ENCODE peak calls at places on chromosome 3, in six cellular contexts. F, L, I, R, W and Z are unnamed samples.
A peak's percentile ranks its signal among the peaks of the same experiment; 100 is the strongest.

GRCh38 chr3:181715601-181716340 is 4.0 kb downstream of the SOX2 start:
- DNase-seq in R (no peak), I (no peak), F (no peak), W (no peak), L (no peak), Z (no peak)

GRCh38 chr3:117887896-117888295 is 1146.8 kb downstream of the IGSF11 start:
- DNase-seq in R (no peak), I (peak; percentile 67), L (no peak), W (no peak), F (no peak), Z (no peak)

GRCh38 chr3:117523407-117523806 is 813.8 kb downstream of the TUSC7 start:
- DNase-seq in L (no peak), I (no peak), F (no peak), R (no peak), W (no peak), Z (no peak)

GRCh38 chr3:127986803-127987202 is 65.4 kb upstream of the SEC61A1 start:
- DNase-seq in L (no peak), W (no peak), R (peak; percentile 71), F (no peak), I (no peak), Z (no peak)

GRCh38 chr3:179927191-179927590 is 109.5 kb downstream of the PEX5L start:
- DNase-seq in L (no peak), R (no peak), W (no peak), I (no peak), F (no peak), Z (no peak)

GRCh38 chr3:23968467-23969184 is 23.5 kb downstream of the NR1D2 start:
- DNase-seq in L (no peak), R (no peak), W (no peak), I (peak; percentile 51), F (no peak), Z (no peak)

GRCh38 chr3:139762307-139762706 is 84.5 kb upstream of the NMNAT3 start:
- DNase-seq in R (no peak), L (no peak), I (no peak), W (no peak), F (no peak), Z (no peak)

GRCh38 chr3:150264560-150264959 is 143.5 kb upstream of the TSC22D2 start:
- DNase-seq in R (no peak), F (no peak), L (no peak), W (no peak), I (no peak), Z (no peak)

GRCh38 chr3:11452988-11453847 is 181.0 kb downstream of the ATG7 start:
- DNase-seq in W (no peak), R (peak; percentile 30), I (peak; percentile 81), L (peak; percentile 56), F (no peak), Z (no peak)

GRCh38 chr3:162586591-162586990 is 1090.0 kb downstream of the OTOL1 start:
- DNase-seq in R (no peak), I (peak; percentile 57), W (no peak), F (no peak), L (no peak), Z (no peak)

GRCh38 chr3:143302638-143303171 is 183.1 kb downstream of the CHST2 start:
- DNase-seq in L (peak; percentile 75), R (peak; percentile 74), I (peak; percentile 74), W (no peak), F (peak; percentile 88), Z (no peak)

GRCh38 chr3:185401319-185401955 is 38.5 kb downstream of the MAP3K13 start:
- DNase-seq in R (no peak), I (peak; percentile 57), F (no peak), W (no peak), L (no peak), Z (no peak)

GRCh38 chr3:148642616-148643015 is 55.1 kb upstream of the AGTR1 start:
- DNase-seq in W (no peak), L (no peak), R (no peak), F (no peak), I (peak; percentile 68), Z (no peak)

GRCh38 chr3:127100459-127101410 is 92.2 kb upstream of the PRR23E start:
- DNase-seq in I (no peak), R (no peak), L (no peak), F (no peak), W (no peak), Z (no peak)

GRCh38 chr3:134279466-134279865 is 28.8 kb upstream of the RYK start:
- DNase-seq in L (no peak), W (no peak), I (no peak), R (no peak), F (no peak), Z (no peak)

GRCh38 chr3:69212411-69213160 is 90.2 kb upstream of the LMOD3 start:
- DNase-seq in R (no peak), W (no peak), F (no peak), I (peak; percentile 62), L (no peak), Z (no peak)

GRCh38 chr3:140198242-140198641 is 263.3 kb downstream of the CLSTN2 start:
- DNase-seq in F (no peak), W (no peak), I (no peak), L (no peak), R (no peak), Z (no peak)

GRCh38 chr3:191348098-191348497 is 17.8 kb upstream of the UTS2B start:
- DNase-seq in I (no peak), F (no peak), R (no peak), W (no peak), L (no peak), Z (no peak)

GRCh38 chr3:191353022-191353777 is 22.9 kb upstream of the UTS2B start:
- DNase-seq in I (no peak), W (no peak), R (no peak), L (no peak), F (no peak), Z (no peak)

GRCh38 chr3:191352014-191352413 is 21.7 kb upstream of the UTS2B start:
- DNase-seq in I (no peak), W (no peak), L (no peak), F (no peak), R (no peak), Z (no peak)

GRCh38 chr3:191355406-191355805 is 25.1 kb upstream of the UTS2B start:
- DNase-seq in F (no peak), L (no peak), R (no peak), W (no peak), I (no peak), Z (no peak)

GRCh38 chr3:191350389-191351090 is 20.2 kb upstream of the UTS2B start:
- DNase-seq in L (no peak), F (no peak), W (no peak), R (no peak), I (peak; percentile 36), Z (no peak)
- H3K27ac ChIP-seq in L (no peak overlapping the region), F (peak overlapping the region; percentile 5), W (no peak overlapping the region), R (no peak overlapping the region), I (peak overlapping the region; percentile 61), Z (peak overlapping the region; percentile 45)

GRCh38 chr3:14416453-14416852 is 14.0 kb downstream of the SLC6A6 start:
- DNase-seq in L (no peak), W (no peak), R (no peak), I (no peak), F (no peak), Z (no peak)
- H3K27ac ChIP-seq in L (no peak overlapping the region), W (no peak overlapping the region), R (no peak overlapping the region), I (no peak overlapping the region), F (no peak overlapping the region), Z (no peak overlapping the region)

GRCh38 chr3:53005854-53006513 is 39.9 kb downstream of the SFMBT1 start:
- DNase-seq in R (no peak), F (no peak), I (no peak), L (no peak), W (no peak), Z (no peak)

GRCh38 chr3:53008932-53009331 is 36.9 kb downstream of the SFMBT1 start:
- DNase-seq in I (no peak), R (no peak), L (no peak), F (no peak), W (no peak), Z (no peak)

GRCh38 chr3:53016236-53016635 is 29.6 kb downstream of the SFMBT1 start:
- DNase-seq in I (peak; percentile 28), R (no peak), W (no peak), F (no peak), L (no peak), Z (no peak)

GRCh38 chr3:53009826-53010539 is 35.9 kb downstream of the SFMBT1 start:
- DNase-seq in I (no peak), R (no peak), F (no peak), L (no peak), W (no peak), Z (no peak)

DNA sequence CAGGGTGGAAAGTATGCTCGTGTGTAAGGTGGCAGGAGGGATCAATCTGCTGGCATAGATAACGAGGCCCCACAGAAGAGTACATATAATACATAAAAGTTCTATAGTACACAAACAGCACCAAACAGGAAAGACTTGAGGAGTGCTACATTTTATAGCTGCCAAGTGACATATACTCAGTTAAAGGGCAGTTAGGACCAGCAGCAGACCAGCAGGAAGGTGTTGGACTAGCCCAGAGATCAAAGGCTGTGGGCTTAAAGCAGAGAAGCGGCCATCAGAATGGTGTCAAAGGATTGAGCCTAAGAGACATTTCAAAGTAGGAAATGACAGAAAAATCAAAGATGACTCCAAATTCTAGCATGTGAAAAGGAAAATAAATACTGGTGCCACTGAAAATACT is 34.5 kb downstream of the SFMBT1 start:
- DNase-seq in R (no peak), W (no peak), I (no peak), L (no peak), F (no peak), Z (no peak)
- H3K27ac ChIP-seq in R (no peak overlapping the region), W (no peak overlapping the region), I (no peak overlapping the region), L (no peak overlapping the region), F (no peak overlapping the region), Z (no peak overlapping the region)

GRCh38 chr3:72536206-72536887 is 311.9 kb downstream of the SHQ1 start:
- DNase-seq in R (no peak), I (no peak), L (no peak), W (no peak), F (no peak), Z (no peak)
- H3K27ac ChIP-seq in R (no peak overlapping the region), I (no peak overlapping the region), L (no peak overlapping the region), W (no peak overlapping the region), F (no peak overlapping the region), Z (no peak overlapping the region)

DNA sequence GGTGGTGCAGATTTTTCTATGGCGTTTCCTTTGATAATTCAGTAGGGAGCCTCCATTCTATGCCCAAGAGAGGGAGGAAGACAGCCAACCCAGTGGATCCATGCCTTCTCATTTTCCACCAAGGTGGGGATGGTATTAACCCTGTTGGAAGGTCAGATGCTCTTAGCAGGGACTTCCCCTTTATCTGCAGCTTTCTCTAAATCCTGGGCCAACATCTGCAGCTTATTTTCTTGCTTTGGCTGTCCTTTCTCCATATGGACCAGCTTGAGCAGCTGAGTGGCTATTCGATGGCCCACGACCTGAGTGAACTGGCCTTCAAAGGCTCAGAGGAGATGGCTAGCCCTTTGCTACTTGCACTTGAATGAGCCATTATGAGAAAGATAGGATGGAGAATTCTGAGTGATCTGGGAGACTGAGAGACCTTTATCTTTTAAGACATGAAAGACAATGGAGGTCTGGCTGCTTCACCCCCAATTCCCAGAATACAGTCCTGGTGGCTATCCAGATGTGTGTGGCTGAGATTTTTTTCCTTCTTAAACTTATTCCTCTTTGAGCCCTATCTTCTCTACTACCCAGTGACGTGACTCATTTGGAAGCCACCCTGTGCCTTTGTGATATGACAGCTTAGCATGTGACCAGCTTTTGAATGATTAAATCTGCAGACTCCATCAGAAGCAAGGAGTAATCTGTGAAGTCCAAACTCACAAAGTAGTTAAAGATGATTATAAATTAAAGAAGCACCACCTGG is 39.6 kb upstream of the TRAK1 start:
- DNase-seq in F (no peak), W (no peak), L (no peak), R (no peak), I (no peak), Z (no peak)
- H3K27ac ChIP-seq in F (no peak overlapping the region), W (no peak overlapping the region), L (peak overlapping the region; percentile 59), R (peak overlapping the region; percentile 33), I (no peak overlapping the region), Z (peak overlapping the region; percentile 81)